ENCODE peak calls at places on chromosome 9, in eight cellular contexts. E, M, S, A, N, V, P and U are unnamed samples.

GRCh38 chr9:97889941-97890557 is 32.3 kb downstream of the TRMO start:
- DNase-seq in E (peak; percentile 44), P (peak; percentile 91), S (peak; percentile 37), V (no peak), M (no peak), N (no peak), A (no peak), U (no peak)

GRCh38 chr9:100700689-100701318 is 122.9 kb downstream of the CAVIN4 start:
- DNase-seq in N (no peak), P (peak; percentile 75), S (no peak), M (no peak), E (no peak), A (no peak), V (no peak), U (no peak)

GRCh38 chr9:129491486-129491855 is 129.4 kb downstream of the C9orf50 start:
- DNase-seq in N (peak; percentile 47), A (peak; percentile 88), S (peak; percentile 56), E (no peak), P (peak; percentile 52), V (no peak), M (no peak), U (peak; percentile 82)

GRCh38 chr9:34249274-34249673 is 70.4 kb downstream of the UBAP1 start:
- DNase-seq in M (no peak), A (no peak), E (no peak), V (no peak), S (no peak), N (no peak), P (no peak), U (no peak)

GRCh38 chr9:93724852-93725251 is 148.5 kb downstream of the PHF2 start:
- DNase-seq in V (no peak), M (no peak), S (no peak), E (no peak), P (no peak), N (no peak), A (no peak), U (no peak)

GRCh38 chr9:27485158-27485557 is 38.9 kb upstream of the IFNK start:
- DNase-seq in A (no peak), P (no peak), M (no peak), N (no peak), E (no peak), V (no peak), S (no peak), U (no peak)

GRCh38 chr9:100099722-100100042 is 639 bp downstream of the INVS start:
- DNase-seq in M (no peak), P (no peak), N (peak; percentile 27), E (no peak), A (peak; percentile 52), S (no peak), V (no peak), U (no peak)

GRCh38 chr9:72203205-72203803 is 54.1 kb downstream of the GDA start:
- DNase-seq in P (peak; percentile 66), V (no peak), A (no peak), S (peak; percentile 35), N (no peak), E (no peak), M (no peak), U (no peak)

GRCh38 chr9:130994546-130995398 is 14.2 kb upstream of the LAMC3 start:
- DNase-seq in S (no peak), N (no peak), M (no peak), V (no peak), A (no peak), E (no peak), P (no peak), U (no peak)

GRCh38 chr9:91896096-91896495 is 53.9 kb downstream of the ROR2 start:
- DNase-seq in P (no peak), S (no peak), M (no peak), A (no peak), N (no peak), E (no peak), V (no peak), U (no peak)

GRCh38 chr9:68540712-68541535 is at the start of gene TMEM252:
- DNase-seq in E (no peak), S (peak; percentile 47), A (no peak), P (no peak), M (no peak), V (no peak), N (no peak), U (no peak)

GRCh38 chr9:94611638-94612068 is 18.0 kb upstream of the FBP2 start:
- DNase-seq in N (no peak), P (no peak), V (no peak), S (no peak), A (no peak), M (no peak), E (no peak), U (no peak)

GRCh38 chr9:134198771-134199170 is 34.4 kb upstream of the RNU6ATAC start:
- DNase-seq in V (no peak), N (no peak), M (no peak), P (peak; percentile 20), E (no peak), S (no peak), A (no peak), U (no peak)

GRCh38 chr9:98158071-98158791 is 34.2 kb downstream of the CORO2A start:
- DNase-seq in S (peak; percentile 71), A (no peak), E (no peak), M (no peak), N (no peak), V (no peak), P (no peak), U (no peak)

GRCh38 chr9:73137286-73137899 is 14.3 kb upstream of the ANXA1 start:
- DNase-seq in N (no peak), A (no peak), M (no peak), V (no peak), E (no peak), P (no peak), S (no peak), U (no peak)

GRCh38 chr9:90870646-90871326 is 69.2 kb downstream of the SYK start:
- DNase-seq in S (peak; percentile 37), P (peak; percentile 59), V (no peak), N (no peak), E (no peak), M (no peak), A (no peak), U (no peak)

GRCh38 chr9:90867101-90867500 is 65.5 kb downstream of the SYK start:
- DNase-seq in V (no peak), S (no peak), A (no peak), N (no peak), P (no peak), E (no peak), M (no peak), U (no peak)

GRCh38 chr9:90864779-90865178 is 63.2 kb downstream of the SYK start:
- DNase-seq in N (no peak), M (no peak), V (no peak), S (no peak), E (no peak), A (no peak), P (no peak), U (no peak)

GRCh38 chr9:90871327-90871935 is 69.8 kb downstream of the SYK start:
- DNase-seq in V (no peak), M (no peak), P (no peak), A (no peak), S (no peak), E (no peak), N (no peak), U (no peak)

DNA sequence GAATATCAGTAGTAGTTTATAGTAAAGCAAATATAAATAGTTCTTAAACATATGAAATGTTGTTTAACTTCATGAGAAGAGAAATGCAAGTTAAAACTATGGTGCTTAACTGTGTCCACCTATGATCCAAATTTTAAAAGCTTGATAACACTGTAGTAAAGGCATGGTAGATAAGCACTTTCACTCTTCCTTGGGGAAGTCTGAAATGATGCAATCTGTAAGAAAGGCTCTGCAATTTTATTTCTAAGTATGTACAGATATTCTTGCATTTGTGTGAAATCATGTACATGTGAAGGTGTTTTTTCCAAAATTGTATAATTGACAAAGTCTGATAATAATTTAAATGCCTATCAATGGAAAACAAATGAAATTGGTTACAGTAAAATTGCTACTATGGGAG is 66.9 kb downstream of the SYK start:
- DNase-seq in M (no peak), P (no peak), N (no peak), V (no peak), A (no peak), S (no peak), E (no peak), U (no peak)
- H3K27ac ChIP-seq in M (no peak overlapping the region), P (no peak overlapping the region), N (no peak overlapping the region), V (no peak overlapping the region), A (no peak overlapping the region), S (no peak overlapping the region), E (no peak overlapping the region), U (no peak overlapping the region)

DNA sequence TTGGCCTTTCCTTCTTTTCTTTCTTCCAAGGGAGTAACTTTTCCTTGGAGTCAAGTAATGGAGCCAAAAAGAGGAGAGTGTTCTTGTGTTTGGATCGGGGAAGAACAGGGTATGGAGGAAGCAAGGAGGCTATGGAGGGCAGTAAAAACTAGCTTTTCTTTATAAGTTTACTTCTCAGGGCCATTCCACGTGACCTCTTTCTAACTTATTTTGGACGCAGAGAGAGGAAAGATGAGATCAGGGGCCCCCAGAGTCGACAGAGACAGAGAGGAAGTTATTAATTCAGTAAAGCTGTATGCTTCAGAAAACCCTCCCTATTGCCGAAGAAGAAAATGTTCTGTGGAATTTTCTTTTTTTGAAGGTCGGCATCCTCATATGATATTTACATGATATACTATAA is 233.8 kb upstream of the MPDZ start:
- DNase-seq in V (no peak), P (no peak), N (no peak), A (no peak), S (no peak), E (no peak), M (no peak), U (no peak)
- H3K27ac ChIP-seq in V (peak overlapping the region; percentile 77), P (peak overlapping the region; percentile 90), N (no peak overlapping the region), A (peak overlapping the region; percentile 25), S (no peak overlapping the region), E (no peak overlapping the region), M (peak overlapping the region; percentile 71), U (no peak overlapping the region)

GRCh38 chr9:96612966-96613589 is 6.6 kb downstream of the CDC14B start:
- DNase-seq in S (no peak), E (no peak), A (no peak), N (no peak), V (no peak), P (no peak), M (no peak), U (no peak)
- H3K27ac ChIP-seq in S (peak overlapping the region; percentile 71), E (no peak overlapping the region), A (peak overlapping the region; percentile 26), N (peak overlapping the region; percentile 52), V (peak overlapping the region; percentile 74), P (no peak overlapping the region), M (no peak overlapping the region), U (peak overlapping the region; percentile 48)

GRCh38 chr9:116144555-116144954 is 9.0 kb upstream of the PAPPA start:
- DNase-seq in N (no peak), V (no peak), E (no peak), P (no peak), A (no peak), M (no peak), S (no peak), U (no peak)

GRCh38 chr9:116145036-116145435 is 8.6 kb upstream of the PAPPA start:
- DNase-seq in S (no peak), E (no peak), V (no peak), M (no peak), P (no peak), N (no peak), A (no peak), U (no peak)

GRCh38 chr9:116142706-116143492 is 10.7 kb upstream of the PAPPA start:
- DNase-seq in P (no peak), S (no peak), M (no peak), A (no peak), V (no peak), N (no peak), E (no peak), U (no peak)

GRCh38 chr9:116144038-116144437 is 9.6 kb upstream of the PAPPA start:
- DNase-seq in V (no peak), E (no peak), P (no peak), M (no peak), N (no peak), S (no peak), A (no peak), U (no peak)

GRCh38 chr9:116141864-116142561 is 11.6 kb upstream of the PAPPA start:
- DNase-seq in M (no peak), V (no peak), P (no peak), A (peak; percentile 42), E (no peak), N (no peak), S (no peak), U (no peak)
- H3K27ac ChIP-seq in M (no peak overlapping the region), V (no peak overlapping the region), P (no peak overlapping the region), A (no peak overlapping the region), E (no peak overlapping the region), N (no peak overlapping the region), S (no peak overlapping the region), U (no peak overlapping the region)